ENCODE peak calls at places on chromosome 6, in eight cellular contexts. One of them, this sample, is unnamed.
A peak's percentile ranks its signal among the peaks of the same experiment; 100 is the strongest.

GRCh38 chr6:42979523-42980177 is 669 bp upstream of the PEX6 start:
- DNase-seq in upper lobe of left lung: no peak
- DNase-seq in coronary artery: no peak
- DNase-seq in WERI-Rb-1: no peak
- DNase-seq in type B pancreatic cell: no peak
- DNase-seq in cardiac muscle cell: no peak
- DNase-seq in body of pancreas: no peak
- DNase-seq in neural progenitor cell: no peak
- DNase-seq in this sample: no peak

GRCh38 chr6:11270030-11271027 is 37.9 kb upstream of the NEDD9 start:
- DNase-seq in coronary artery: no peak
- DNase-seq in cardiac muscle cell: peak; percentile 80
- DNase-seq in WERI-Rb-1: no peak
- DNase-seq in neural progenitor cell: no peak
- DNase-seq in type B pancreatic cell: no peak
- DNase-seq in body of pancreas: peak; percentile 36
- DNase-seq in upper lobe of left lung: no peak
- DNase-seq in this sample: no peak

GRCh38 chr6:134394905-134395304 is 77.0 kb upstream of the SGK1 start:
- DNase-seq in cardiac muscle cell: no peak
- DNase-seq in WERI-Rb-1: no peak
- DNase-seq in body of pancreas: no peak
- DNase-seq in upper lobe of left lung: no peak
- DNase-seq in neural progenitor cell: no peak
- DNase-seq in coronary artery: no peak
- DNase-seq in type B pancreatic cell: no peak
- DNase-seq in this sample: no peak

GRCh38 chr6:13331516-13332348 is 3.4 kb upstream of the TBC1D7 start:
- DNase-seq in WERI-Rb-1: no peak
- DNase-seq in neural progenitor cell: no peak
- DNase-seq in upper lobe of left lung: no peak
- DNase-seq in body of pancreas: no peak
- DNase-seq in cardiac muscle cell: peak; percentile 45
- DNase-seq in coronary artery: no peak
- DNase-seq in type B pancreatic cell: no peak
- DNase-seq in this sample: no peak

GRCh38 chr6:130965657-130966056 is 97.4 kb downstream of the EPB41L2 start:
- DNase-seq in cardiac muscle cell: no peak
- DNase-seq in coronary artery: no peak
- DNase-seq in neural progenitor cell: no peak
- DNase-seq in WERI-Rb-1: no peak
- DNase-seq in upper lobe of left lung: no peak
- DNase-seq in type B pancreatic cell: no peak
- DNase-seq in body of pancreas: no peak
- DNase-seq in this sample: no peak

GRCh38 chr6:146312606-146313005 is 231.0 kb upstream of the RAB32 start:
- DNase-seq in WERI-Rb-1: no peak
- DNase-seq in type B pancreatic cell: no peak
- DNase-seq in upper lobe of left lung: no peak
- DNase-seq in body of pancreas: no peak
- DNase-seq in coronary artery: no peak
- DNase-seq in neural progenitor cell: no peak
- DNase-seq in cardiac muscle cell: no peak
- DNase-seq in this sample: no peak

GRCh38 chr6:113442040-113442439 is 415.1 kb upstream of the MARCKS start:
- DNase-seq in coronary artery: no peak
- DNase-seq in WERI-Rb-1: no peak
- DNase-seq in neural progenitor cell: no peak
- DNase-seq in cardiac muscle cell: no peak
- DNase-seq in upper lobe of left lung: no peak
- DNase-seq in type B pancreatic cell: no peak
- DNase-seq in body of pancreas: no peak
- DNase-seq in this sample: no peak

GRCh38 chr6:111706841-111707391 is 101.2 kb upstream of the TRAF3IP2 start:
- DNase-seq in WERI-Rb-1: peak; percentile 33
- DNase-seq in neural progenitor cell: peak; percentile 71
- DNase-seq in coronary artery: no peak
- DNase-seq in upper lobe of left lung: no peak
- DNase-seq in type B pancreatic cell: no peak
- DNase-seq in body of pancreas: no peak
- DNase-seq in cardiac muscle cell: no peak
- DNase-seq in this sample: no peak

GRCh38 chr6:156686429-156686939 is 90.7 kb upstream of the ARID1B start:
- DNase-seq in cardiac muscle cell: peak; percentile 65
- DNase-seq in neural progenitor cell: peak; percentile 80
- DNase-seq in WERI-Rb-1: peak; percentile 63
- DNase-seq in type B pancreatic cell: no peak
- DNase-seq in body of pancreas: peak; percentile 48
- DNase-seq in upper lobe of left lung: no peak
- DNase-seq in coronary artery: no peak
- DNase-seq in this sample: no peak

GRCh38 chr6:79640146-79641111 is 9.3 kb downstream of the SH3BGRL2 start:
- DNase-seq in WERI-Rb-1: peak; percentile 12
- DNase-seq in cardiac muscle cell: peak; percentile 17
- DNase-seq in neural progenitor cell: no peak
- DNase-seq in coronary artery: no peak
- DNase-seq in upper lobe of left lung: no peak
- DNase-seq in type B pancreatic cell: no peak
- DNase-seq in body of pancreas: peak; percentile 22
- DNase-seq in this sample: no peak

GRCh38 chr6:149093643-149094042 is 223.9 kb upstream of the TAB2 start:
- DNase-seq in type B pancreatic cell: no peak
- DNase-seq in WERI-Rb-1: no peak
- DNase-seq in neural progenitor cell: no peak
- DNase-seq in cardiac muscle cell: no peak
- DNase-seq in body of pancreas: no peak
- DNase-seq in coronary artery: no peak
- DNase-seq in upper lobe of left lung: no peak
- DNase-seq in this sample: no peak

GRCh38 chr6:11869656-11870340 is 91.2 kb upstream of the ADTRP start:
- DNase-seq in neural progenitor cell: no peak
- DNase-seq in body of pancreas: peak; percentile 73
- DNase-seq in type B pancreatic cell: no peak
- DNase-seq in coronary artery: no peak
- DNase-seq in upper lobe of left lung: no peak
- DNase-seq in cardiac muscle cell: peak; percentile 7
- DNase-seq in WERI-Rb-1: no peak
- DNase-seq in this sample: no peak

GRCh38 chr6:70415660-70416059 is 2.4 kb downstream of the FAM135A start:
- DNase-seq in cardiac muscle cell: no peak
- DNase-seq in upper lobe of left lung: no peak
- DNase-seq in neural progenitor cell: no peak
- DNase-seq in body of pancreas: no peak
- DNase-seq in type B pancreatic cell: no peak
- DNase-seq in WERI-Rb-1: no peak
- DNase-seq in coronary artery: no peak
- DNase-seq in this sample: no peak

GRCh38 chr6:110296151-110297028 is 61.8 kb downstream of the METTL24 start:
- DNase-seq in neural progenitor cell: no peak
- DNase-seq in cardiac muscle cell: no peak
- DNase-seq in type B pancreatic cell: no peak
- DNase-seq in coronary artery: no peak
- DNase-seq in body of pancreas: no peak
- DNase-seq in WERI-Rb-1: peak; percentile 13
- DNase-seq in upper lobe of left lung: no peak
- DNase-seq in this sample: no peak

GRCh38 chr6:699319-699718 is 6.4 kb upstream of the EXOC2 start:
- DNase-seq in cardiac muscle cell: no peak
- DNase-seq in body of pancreas: no peak
- DNase-seq in coronary artery: no peak
- DNase-seq in neural progenitor cell: no peak
- DNase-seq in type B pancreatic cell: no peak
- DNase-seq in upper lobe of left lung: no peak
- DNase-seq in WERI-Rb-1: no peak
- DNase-seq in this sample: no peak

GRCh38 chr6:151877458-151877857 is 70.0 kb downstream of the ESR1 start:
- DNase-seq in WERI-Rb-1: no peak
- DNase-seq in coronary artery: no peak
- DNase-seq in neural progenitor cell: no peak
- DNase-seq in upper lobe of left lung: no peak
- DNase-seq in cardiac muscle cell: no peak
- DNase-seq in type B pancreatic cell: no peak
- DNase-seq in body of pancreas: no peak
- DNase-seq in this sample: no peak

GRCh38 chr6:87914637-87915395 is 132.8 kb upstream of the SPACA1 start:
- DNase-seq in upper lobe of left lung: no peak
- DNase-seq in cardiac muscle cell: no peak
- DNase-seq in neural progenitor cell: no peak
- DNase-seq in body of pancreas: no peak
- DNase-seq in coronary artery: no peak
- DNase-seq in type B pancreatic cell: no peak
- DNase-seq in WERI-Rb-1: no peak
- DNase-seq in this sample: no peak

GRCh38 chr6:104572901-104573300 is 286.8 kb downstream of the HACE1 start:
- DNase-seq in neural progenitor cell: no peak
- DNase-seq in upper lobe of left lung: no peak
- DNase-seq in WERI-Rb-1: no peak
- DNase-seq in cardiac muscle cell: no peak
- DNase-seq in coronary artery: no peak
- DNase-seq in type B pancreatic cell: no peak
- DNase-seq in body of pancreas: no peak
- DNase-seq in this sample: no peak

GRCh38 chr6:134623391-134623790 is 305.5 kb upstream of the SGK1 start:
- DNase-seq in coronary artery: no peak
- DNase-seq in cardiac muscle cell: no peak
- DNase-seq in body of pancreas: no peak
- DNase-seq in WERI-Rb-1: no peak
- DNase-seq in type B pancreatic cell: no peak
- DNase-seq in upper lobe of left lung: no peak
- DNase-seq in neural progenitor cell: no peak
- DNase-seq in this sample: no peak

GRCh38 chr6:162856885-162857284 is 129.1 kb downstream of the PACRG start:
- DNase-seq in WERI-Rb-1: peak; percentile 77
- DNase-seq in type B pancreatic cell: no peak
- DNase-seq in upper lobe of left lung: no peak
- DNase-seq in cardiac muscle cell: peak; percentile 84
- DNase-seq in body of pancreas: peak; percentile 61
- DNase-seq in neural progenitor cell: peak; percentile 88
- DNase-seq in coronary artery: no peak
- DNase-seq in this sample: no peak

GRCh38 chr6:138987299-138987642 is 782 bp downstream of the REPS1 start:
- DNase-seq in type B pancreatic cell: no peak
- DNase-seq in upper lobe of left lung: no peak
- DNase-seq in coronary artery: peak; percentile 75
- DNase-seq in cardiac muscle cell: no peak
- DNase-seq in WERI-Rb-1: no peak
- DNase-seq in body of pancreas: no peak
- DNase-seq in neural progenitor cell: no peak
- DNase-seq in this sample: peak; percentile 65

DNA sequence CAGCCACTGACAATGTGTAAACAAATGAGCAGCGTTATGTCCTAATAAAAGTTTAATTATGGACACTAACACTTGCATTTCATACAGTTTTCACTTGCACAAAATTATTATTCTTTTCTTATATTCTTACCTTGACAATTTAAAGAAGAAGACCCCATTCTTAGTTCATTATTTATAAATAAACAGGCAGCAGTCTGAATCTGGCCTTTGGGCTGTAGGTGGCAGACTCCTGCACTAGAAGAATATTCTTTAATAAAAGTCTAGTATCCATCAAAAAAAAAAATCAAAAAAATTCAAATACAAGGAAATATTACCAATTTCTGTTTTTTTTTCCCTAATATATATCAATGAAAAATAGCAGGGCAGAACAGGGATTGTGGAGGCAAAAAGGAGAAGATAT is 24.8 kb downstream of the PTCHD4 start:
- DNase-seq in upper lobe of left lung: no peak
- DNase-seq in body of pancreas: no peak
- DNase-seq in WERI-Rb-1: no peak
- DNase-seq in neural progenitor cell: no peak
- DNase-seq in coronary artery: no peak
- DNase-seq in cardiac muscle cell: no peak
- DNase-seq in type B pancreatic cell: no peak
- DNase-seq in this sample: no peak
- TF ChIP-seq CTCF in upper lobe of left lung: no peak
- TF ChIP-seq CTCF in body of pancreas: no peak
- TF ChIP-seq CTCF in WERI-Rb-1: no peak
- TF ChIP-seq CTCF in neural progenitor cell: no peak
- TF ChIP-seq CTCF in coronary artery: no peak
- TF ChIP-seq CTCF in cardiac muscle cell: peak; percentile 36
- TF ChIP-seq CTCF in type B pancreatic cell: peak; percentile 25
- TF ChIP-seq CTCF in this sample: no peak

GRCh38 chr6:32969685-32970412 is 1.5 kb downstream of the BRD2 start:
- DNase-seq in cardiac muscle cell: peak; percentile 79
- DNase-seq in coronary artery: peak; percentile 90
- DNase-seq in neural progenitor cell: peak; percentile 92
- DNase-seq in type B pancreatic cell: peak; percentile 83
- DNase-seq in WERI-Rb-1: peak; percentile 83
- DNase-seq in body of pancreas: peak; percentile 71
- DNase-seq in upper lobe of left lung: peak; percentile 77
- DNase-seq in this sample: peak; percentile 79
- TF ChIP-seq CTCF in cardiac muscle cell: peak; percentile 23
- TF ChIP-seq CTCF in coronary artery: no peak
- TF ChIP-seq CTCF in neural progenitor cell: peak; percentile 60
- TF ChIP-seq CTCF in type B pancreatic cell: peak; percentile 62
- TF ChIP-seq CTCF in WERI-Rb-1: peak; percentile 27
- TF ChIP-seq CTCF in body of pancreas: peak; percentile 14
- TF ChIP-seq CTCF in upper lobe of left lung: peak; percentile 54
- TF ChIP-seq CTCF in this sample: peak; percentile 27

DNA sequence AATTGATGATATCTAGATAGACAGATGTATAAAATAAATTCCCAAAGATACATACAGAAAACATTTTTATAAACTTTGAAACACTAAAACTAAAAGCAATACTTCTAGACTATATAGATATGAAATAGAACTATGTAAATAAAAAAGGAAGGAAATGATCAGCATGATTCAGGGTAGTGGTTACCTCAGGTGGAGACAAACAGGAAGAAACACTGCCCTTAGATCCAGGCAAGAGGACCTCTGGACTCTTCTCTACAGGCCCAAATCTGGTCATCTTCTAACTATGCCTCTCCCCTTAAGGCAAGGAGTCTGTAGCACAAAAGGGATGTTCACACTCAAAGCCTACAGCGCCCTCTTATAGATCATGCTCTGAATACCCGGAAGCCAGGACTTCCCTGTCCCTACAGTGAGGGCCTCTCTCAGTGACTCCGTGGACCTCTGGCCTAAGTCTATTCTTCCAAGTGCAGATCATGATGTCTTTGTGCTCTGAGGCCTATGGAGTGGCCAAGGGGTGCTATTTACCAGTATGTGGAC is 30.4 kb upstream of the HIVEP2 start:
- DNase-seq in cardiac muscle cell: no peak
- DNase-seq in WERI-Rb-1: no peak
- DNase-seq in type B pancreatic cell: no peak
- DNase-seq in neural progenitor cell: no peak
- DNase-seq in coronary artery: no peak
- DNase-seq in body of pancreas: no peak
- DNase-seq in upper lobe of left lung: no peak
- DNase-seq in this sample: no peak
- TF ChIP-seq CTCF in cardiac muscle cell: no peak
- TF ChIP-seq CTCF in WERI-Rb-1: no peak
- TF ChIP-seq CTCF in type B pancreatic cell: no peak
- TF ChIP-seq CTCF in neural progenitor cell: no peak
- TF ChIP-seq CTCF in coronary artery: no peak
- TF ChIP-seq CTCF in body of pancreas: no peak
- TF ChIP-seq CTCF in upper lobe of left lung: no peak
- TF ChIP-seq CTCF in this sample: no peak

DNA sequence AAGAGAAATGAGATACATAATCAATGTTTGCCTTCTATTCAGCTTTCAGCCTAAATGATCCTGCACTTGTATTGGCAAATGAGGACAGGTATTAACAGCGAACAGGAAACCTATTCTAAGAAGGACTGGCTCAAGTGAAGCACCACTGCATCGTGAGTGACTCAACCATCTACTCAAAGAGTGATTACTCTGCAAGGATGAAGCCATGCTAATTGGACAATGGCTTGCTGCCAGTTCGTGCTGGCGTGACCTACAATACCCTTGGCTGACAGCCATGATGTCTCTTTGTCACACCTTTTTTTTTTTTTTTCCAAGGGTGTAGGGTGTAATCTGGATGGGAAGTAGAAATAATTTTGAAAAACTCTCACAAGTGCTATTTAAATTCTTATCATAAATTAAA is 104.9 kb downstream of the GJA10 start:
- DNase-seq in body of pancreas: peak; percentile 66
- DNase-seq in upper lobe of left lung: no peak
- DNase-seq in type B pancreatic cell: no peak
- DNase-seq in neural progenitor cell: no peak
- DNase-seq in cardiac muscle cell: no peak
- DNase-seq in coronary artery: no peak
- DNase-seq in WERI-Rb-1: peak; percentile 48
- DNase-seq in this sample: no peak
- TF ChIP-seq CTCF in body of pancreas: no peak
- TF ChIP-seq CTCF in upper lobe of left lung: no peak
- TF ChIP-seq CTCF in type B pancreatic cell: no peak
- TF ChIP-seq CTCF in neural progenitor cell: no peak
- TF ChIP-seq CTCF in cardiac muscle cell: no peak
- TF ChIP-seq CTCF in coronary artery: no peak
- TF ChIP-seq CTCF in WERI-Rb-1: no peak
- TF ChIP-seq CTCF in this sample: no peak